ENCODE peak calls at places on chromosomes 5 and 9, in five cellular contexts. One of them, this sample, is unnamed.

GRCh38 chr9:3879731-3880493 is 354.1 kb upstream of the RFX3 start:
- DNase-seq in K562: no peak
- DNase-seq in A549: no peak
- DNase-seq in IMR-90: no peak
- DNase-seq in GM12878: no peak
- DNase-seq in this sample: peak

GRCh38 chr5:143341807-143342570 is 61.5 kb downstream of the NR3C1 start:
- DNase-seq in A549: peak
- DNase-seq in GM12878: no peak
- DNase-seq in K562: peak
- DNase-seq in IMR-90: peak
- DNase-seq in this sample: no peak

GRCh38 chr5:150022163-150022540 is 21.6 kb downstream of the HMGXB3 start:
- DNase-seq in A549: no peak
- DNase-seq in IMR-90: peak
- DNase-seq in K562: no peak
- DNase-seq in GM12878: no peak
- DNase-seq in this sample: no peak

GRCh38 chr5:11234501-11234911 is 473.5 kb upstream of the DAP start:
- DNase-seq in IMR-90: no peak
- DNase-seq in K562: no peak
- DNase-seq in A549: no peak
- DNase-seq in GM12878: no peak
- DNase-seq in this sample: no peak

GRCh38 chr5:82225525-82226172 is 52.5 kb downstream of the RPS23 start:
- DNase-seq in IMR-90: peak
- DNase-seq in GM12878: peak
- DNase-seq in K562: peak
- DNase-seq in A549: peak
- DNase-seq in this sample: peak

GRCh38 chr9:91690540-91691249 is 259.3 kb downstream of the ROR2 start:
- DNase-seq in A549: no peak
- DNase-seq in GM12878: no peak
- DNase-seq in K562: no peak
- DNase-seq in IMR-90: no peak
- DNase-seq in this sample: no peak

GRCh38 chr5:73135429-73136276 is 15.3 kb downstream of the TMEM171 start:
- DNase-seq in GM12878: no peak
- DNase-seq in A549: peak
- DNase-seq in K562: peak
- DNase-seq in IMR-90: peak
- DNase-seq in this sample: peak

GRCh38 chr9:97633859-97634485 is 351 bp downstream of the NCBP1 start:
- DNase-seq in GM12878: no peak
- DNase-seq in K562: no peak
- DNase-seq in IMR-90: peak
- DNase-seq in A549: peak
- DNase-seq in this sample: no peak

GRCh38 chr9:135951889-135952663 is 9.1 kb downstream of the UBAC1 start:
- DNase-seq in GM12878: no peak
- DNase-seq in IMR-90: peak
- DNase-seq in K562: peak
- DNase-seq in A549: no peak
- DNase-seq in this sample: no peak

GRCh38 chr5:150488519-150489357 is 19.2 kb upstream of the NDST1 start:
- DNase-seq in IMR-90: peak
- DNase-seq in K562: peak
- DNase-seq in A549: no peak
- DNase-seq in GM12878: no peak
- DNase-seq in this sample: no peak

GRCh38 chr9:114299286-114300152 is 23.4 kb upstream of the ORM1 start:
- DNase-seq in IMR-90: no peak
- DNase-seq in K562: no peak
- DNase-seq in GM12878: no peak
- DNase-seq in A549: no peak
- DNase-seq in this sample: no peak

DNA sequence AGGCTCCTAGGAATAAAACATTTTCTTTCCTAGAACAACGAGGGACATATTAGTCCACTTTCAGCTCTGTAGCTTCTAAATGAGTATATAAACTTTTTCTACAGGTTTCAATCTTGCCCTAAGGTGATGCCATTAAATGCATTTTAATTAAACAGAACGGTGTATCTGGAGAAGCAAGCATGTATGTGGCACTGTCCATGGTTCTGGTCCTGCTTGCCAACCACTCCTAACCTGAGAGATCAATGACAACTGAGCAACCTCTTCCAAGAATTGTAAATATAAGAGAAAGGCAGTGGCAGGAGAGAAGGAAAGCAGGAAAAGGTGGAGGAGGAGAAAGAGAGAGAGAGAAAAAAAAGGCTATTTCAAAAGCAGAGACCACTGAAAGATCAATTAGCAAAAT is 95.6 kb upstream of the SPOCK1 start:
- DNase-seq in A549: no peak
- DNase-seq in GM12878: no peak
- DNase-seq in K562: no peak
- DNase-seq in IMR-90: peak
- DNase-seq in this sample: no peak
- TF ChIP-seq RCOR1 in A549: no peak
- TF ChIP-seq RCOR1 in GM12878: no peak
- TF ChIP-seq RCOR1 in K562: no peak
- TF ChIP-seq RCOR1 in IMR-90: no peak
- TF ChIP-seq RCOR1 in this sample: no peak

GRCh38 chr9:93117924-93118862 is 15.9 kb downstream of the NINJ1 start:
- DNase-seq in K562: no peak
- DNase-seq in GM12878: no peak
- DNase-seq in IMR-90: no peak
- DNase-seq in A549: no peak
- DNase-seq in this sample: no peak
- TF ChIP-seq RCOR1 in K562: no peak
- TF ChIP-seq RCOR1 in GM12878: no peak
- TF ChIP-seq RCOR1 in IMR-90: no peak
- TF ChIP-seq RCOR1 in A549: no peak
- TF ChIP-seq RCOR1 in this sample: no peak

GRCh38 chr5:90484540-90484939 is 9.9 kb downstream of the POLR3G start:
- DNase-seq in K562: no peak
- DNase-seq in GM12878: no peak
- DNase-seq in A549: no peak
- DNase-seq in IMR-90: peak
- DNase-seq in this sample: no peak
- TF ChIP-seq RCOR1 in K562: no peak
- TF ChIP-seq RCOR1 in GM12878: no peak
- TF ChIP-seq RCOR1 in A549: no peak
- TF ChIP-seq RCOR1 in IMR-90: no peak
- TF ChIP-seq RCOR1 in this sample: no peak

DNA sequence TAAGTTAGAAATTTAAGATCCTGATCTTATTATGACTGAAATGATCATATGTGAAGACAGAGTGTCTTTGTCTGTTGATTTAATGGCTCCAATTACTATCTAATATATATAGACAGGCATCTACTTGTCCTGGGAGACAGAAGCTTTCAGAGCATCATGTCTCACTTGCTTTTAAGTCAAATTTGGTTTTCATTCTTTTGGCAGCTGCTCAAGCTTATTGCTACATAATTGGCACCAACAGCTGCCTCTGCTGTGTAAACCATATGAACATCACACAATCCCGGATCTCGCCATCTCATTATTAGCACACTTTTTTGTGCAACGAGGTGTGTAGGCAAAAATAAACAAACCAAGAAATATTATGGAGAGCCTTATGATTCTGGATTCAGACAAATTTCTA is 1717.9 kb downstream of the EFNA5 start:
- DNase-seq in K562: no peak
- DNase-seq in IMR-90: peak
- DNase-seq in GM12878: no peak
- DNase-seq in A549: no peak
- DNase-seq in this sample: peak
- TF ChIP-seq RCOR1 in K562: no peak
- TF ChIP-seq RCOR1 in IMR-90: no peak
- TF ChIP-seq RCOR1 in GM12878: no peak
- TF ChIP-seq RCOR1 in A549: no peak
- TF ChIP-seq RCOR1 in this sample: peak

GRCh38 chr5:80656425-80656824 is 1.6 kb upstream of the DHFR start:
- DNase-seq in A549: no peak
- DNase-seq in IMR-90: peak
- DNase-seq in K562: peak
- DNase-seq in GM12878: no peak
- DNase-seq in this sample: no peak
- TF ChIP-seq RCOR1 in A549: no peak
- TF ChIP-seq RCOR1 in IMR-90: no peak
- TF ChIP-seq RCOR1 in K562: no peak
- TF ChIP-seq RCOR1 in GM12878: no peak
- TF ChIP-seq RCOR1 in this sample: no peak

DNA sequence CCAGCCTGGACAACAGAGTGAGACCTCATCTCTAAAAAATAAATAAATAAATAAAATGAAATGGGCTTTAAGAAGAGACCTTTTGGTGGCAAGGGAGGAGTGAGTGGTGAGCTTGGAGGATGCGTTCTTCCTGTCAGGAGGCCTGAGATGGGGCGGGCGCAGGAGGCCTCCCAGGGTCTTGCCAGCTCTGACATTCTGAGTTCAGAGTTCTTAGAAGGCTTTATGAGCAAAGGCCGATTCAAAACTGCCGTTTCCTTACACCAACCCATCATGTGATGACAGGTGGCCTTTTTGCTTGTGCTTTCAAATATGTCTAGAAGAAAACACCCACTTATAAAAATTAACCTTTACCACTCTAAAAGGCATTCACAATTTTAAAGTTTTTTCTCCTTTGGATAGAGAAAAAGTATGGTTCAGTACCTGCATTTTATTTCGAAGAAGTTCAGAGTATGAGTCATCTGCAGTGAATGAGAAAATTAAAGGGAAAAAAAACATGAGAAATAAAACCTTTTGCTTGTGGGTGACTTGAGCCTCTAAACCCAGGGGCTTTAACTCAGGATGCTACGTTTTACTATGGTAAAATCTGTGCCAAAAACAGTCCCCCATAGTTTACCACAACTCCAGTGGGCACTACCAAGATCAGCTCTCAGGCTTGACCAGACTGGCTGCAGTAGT is 157.4 kb upstream of the OTULINL start:
- DNase-seq in A549: no peak
- DNase-seq in GM12878: no peak
- DNase-seq in IMR-90: no peak
- DNase-seq in K562: no peak
- DNase-seq in this sample: no peak
- TF ChIP-seq RCOR1 in A549: no peak
- TF ChIP-seq RCOR1 in GM12878: no peak
- TF ChIP-seq RCOR1 in IMR-90: no peak
- TF ChIP-seq RCOR1 in K562: no peak
- TF ChIP-seq RCOR1 in this sample: no peak

This sample was measured in SK-N-SH.